ENCODE peak calls at places on chromosomes 4 and X, in five cellular contexts. U is GM12878, O is HepG2, C is SK-N-SH, J is K562. T is an unnamed sample.

GRCh38 chr4:8376361-8377102 is 64.0 kb downstream of the ACOX3 start:
- DNase-seq in J (no peak), U (no peak), C (peak), O (no peak), T (no peak)

GRCh38 chrX:12767856-12768255 is 23.4 kb upstream of the PRPS2 start:
- DNase-seq in U (no peak), J (no peak), O (no peak), C (peak), T (no peak)

GRCh38 chrX:32749075-32749474 is 462.3 kb downstream of the DMD start:
- DNase-seq in J (no peak), C (no peak), O (no peak), U (no peak), T (no peak)

GRCh38 chrX:22575161-22575845 is 302.6 kb downstream of the CBLL2 start:
- DNase-seq in O (no peak), C (no peak), J (no peak), U (no peak), T (no peak)

GRCh38 chr4:9962611-9963314 is 58.5 kb downstream of the SLC2A9 start:
- DNase-seq in J (no peak), U (no peak), O (no peak), C (no peak), T (no peak)

GRCh38 chrX:141258080-141258479 is 15.8 kb upstream of the SPANXC start:
- DNase-seq in J (no peak), C (no peak), O (no peak), U (no peak), T (no peak)

GRCh38 chr4:141713185-141713584 is 76.8 kb downstream of the IL15 start:
- DNase-seq in J (no peak), U (no peak), O (no peak), C (no peak), T (no peak)

GRCh38 chr4:105473340-105474109 is at the start of gene PPA2:
- DNase-seq in U (peak), O (peak), J (peak), C (peak), T (peak)

GRCh38 chrX:66676990-66677389 is 38.1 kb upstream of the EDA2R start:
- DNase-seq in J (no peak), U (no peak), C (no peak), O (no peak), T (no peak)

GRCh38 chr4:8477095-8477635 is 36.6 kb downstream of the TRMT44 start:
- DNase-seq in C (peak), J (no peak), U (no peak), O (no peak), T (no peak)

GRCh38 chr4:5037553-5038551 is 13.4 kb upstream of the STK32B start:
- DNase-seq in C (no peak), J (peak), U (no peak), O (peak), T (no peak)

GRCh38 chrX:142266417-142266816 is 61.3 kb upstream of the MAGEC2 start:
- DNase-seq in U (no peak), J (no peak), C (no peak), O (no peak), T (no peak)

GRCh38 chr4:22483551-22483981 is 32.3 kb downstream of the ADGRA3 start:
- DNase-seq in O (no peak), J (no peak), C (no peak), U (peak), T (no peak)

GRCh38 chr4:23476514-23477090 is 413.2 kb downstream of the PPARGC1A start:
- DNase-seq in O (no peak), J (no peak), C (no peak), U (no peak), T (no peak)

GRCh38 chr4:155173371-155173770 is 35.1 kb upstream of the NPY2R start:
- DNase-seq in J (no peak), C (no peak), U (no peak), O (no peak), T (no peak)

GRCh38 chrX:19670854-19671620 is 155.7 kb upstream of the MAP3K15 start:
- DNase-seq in U (no peak), C (peak), O (peak), J (no peak), T (no peak)

GRCh38 chrX:55777596-55777995 is 60.0 kb downstream of the RRAGB start:
- DNase-seq in C (no peak), U (no peak), O (no peak), J (no peak), T (no peak)

GRCh38 chr4:20272411-20272872 is 20.7 kb downstream of the SLIT2 start:
- DNase-seq in O (no peak), J (no peak), U (no peak), C (no peak), T (no peak)

GRCh38 chr4:140137654-140138053 is 16.3 kb downstream of the MAML3 start:
- DNase-seq in O (no peak), J (no peak), U (no peak), C (no peak), T (no peak)

GRCh38 chr4:186942745-186943606 is 219.3 kb upstream of the FAT1 start:
- DNase-seq in J (no peak), U (no peak), C (peak), O (no peak), T (no peak)

GRCh38 chrX:75086731-75087195 is 69.3 kb downstream of the ABCB7 start:
- DNase-seq in O (no peak), C (no peak), J (peak), U (no peak), T (no peak)
- TF ChIP-seq GABPA in O (no peak), C (no peak), J (no peak), U (no peak), T (no peak)

GRCh38 chr4:107794001-107794400 is 30.7 kb upstream of the SGMS2 start:
- DNase-seq in C (no peak), O (no peak), J (no peak), U (no peak), T (no peak)

GRCh38 chr4:107800058-107800457 is 24.7 kb upstream of the SGMS2 start:
- DNase-seq in C (no peak), U (no peak), O (no peak), J (no peak), T (no peak)

GRCh38 chr4:107800686-107801085 is 24.0 kb upstream of the SGMS2 start:
- DNase-seq in C (no peak), U (no peak), J (no peak), O (no peak), T (peak)

GRCh38 chr4:107801766-107802211 is 22.9 kb upstream of the SGMS2 start:
- DNase-seq in C (no peak), O (no peak), U (no peak), J (no peak), T (no peak)

DNA sequence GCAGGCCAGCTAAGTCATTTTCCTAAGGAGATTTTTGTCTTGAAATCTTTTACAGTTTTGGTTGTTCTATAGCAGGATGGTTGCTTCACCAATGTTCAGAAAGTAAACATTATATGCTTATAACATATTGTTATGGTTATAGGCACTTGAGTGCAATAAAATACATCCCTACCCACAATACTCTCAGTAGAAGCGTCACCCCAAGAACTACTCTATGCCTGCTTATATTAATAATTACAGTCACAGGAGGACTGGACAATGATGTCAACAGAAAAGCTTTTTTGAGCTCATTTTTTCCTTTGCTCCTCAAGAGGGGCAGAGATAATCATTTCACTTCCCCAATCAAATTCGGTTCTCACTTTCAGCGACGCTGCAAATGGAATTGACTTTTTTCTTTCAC is 25.1 kb upstream of the SGMS2 start:
- DNase-seq in C (no peak), O (no peak), U (no peak), J (no peak), T (no peak)
- H3K27ac ChIP-seq in C (no peak), O (no peak), U (no peak), J (no peak), T (no peak)

DNA sequence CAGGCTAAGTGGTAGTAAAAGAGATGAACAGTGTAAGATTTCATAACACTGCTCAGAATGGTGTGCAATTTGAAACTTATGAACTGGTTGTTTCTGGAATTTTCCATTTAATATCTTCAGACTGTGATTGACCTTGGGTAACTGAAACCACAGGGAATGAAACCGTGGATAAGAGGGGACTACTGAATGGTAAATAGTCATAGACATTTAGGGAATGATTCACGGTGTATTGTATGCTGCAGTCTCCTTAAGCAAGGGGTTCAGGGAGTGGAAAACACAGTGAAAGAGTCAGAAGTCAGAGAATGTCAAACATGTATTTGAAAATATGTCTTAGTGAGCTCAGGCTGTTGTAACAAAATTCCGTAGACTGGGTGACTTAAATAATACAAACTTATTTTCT is 398.2 kb upstream of the DIPK2B start:
- DNase-seq in U (no peak), C (no peak), J (no peak), O (no peak), T (no peak)
- TF ChIP-seq REST in U (no peak), C (no peak), J (no peak), O (no peak), T (no peak)

GRCh38 chrX:155094468-155095061 is 23.3 kb downstream of the BRCC3 start:
- DNase-seq in U (no peak), J (peak), O (peak), C (peak), T (peak)
- TF ChIP-seq GABPA in U (no peak), J (no peak), O (no peak), C (no peak), T (no peak)

GRCh38 chr4:17718471-17718870 is 63.0 kb downstream of the FAM184B start:
- DNase-seq in J (no peak), C (no peak), O (no peak), U (no peak), T (no peak)
- H3K27ac ChIP-seq in J (no peak), C (no peak), O (no peak), U (no peak), T (no peak)

GRCh38 chr4:27381806-27382205 is 521.2 kb downstream of the STIM2 start:
- DNase-seq in O (no peak), U (no peak), C (peak), J (no peak), T (no peak)
- TF ChIP-seq REST in O (no peak), U (no peak), C (no peak), J (no peak), T (no peak)